ENCODE peak calls at places on chromosome 13, in seven cellular contexts. S is MM.1S, Z is right cardiac atrium, I is thoracic aorta, K is AG09309, N is lower lobe of right lung, W is endodermal cell. T is an unnamed sample.

GRCh38 chr13:23715762-23716235 is 145.6 kb downstream of the TNFRSF19 start:
- DNase-seq in S (no peak), K (no peak), N (no peak), I (no peak), Z (peak), W (peak), T (peak)

GRCh38 chr13:90792335-90792734 is 555.2 kb upstream of the MIR17HG start:
- DNase-seq in W (no peak), S (no peak), K (no peak), N (no peak), I (no peak), Z (no peak), T (no peak)

GRCh38 chr13:97567510-97568243 is 133.7 kb downstream of the RAP2A start:
- DNase-seq in S (no peak), N (peak), W (peak), K (no peak), I (no peak), Z (peak), T (no peak)

GRCh38 chr13:79901336-79901735 is 420.4 kb downstream of the NDFIP2 start:
- DNase-seq in W (no peak), Z (no peak), I (no peak), S (no peak), K (no peak), N (no peak), T (no peak)

GRCh38 chr13:84662503-84662902 is 780.2 kb upstream of the SLITRK1 start:
- DNase-seq in N (no peak), K (no peak), W (no peak), S (no peak), Z (no peak), I (no peak), T (no peak)

GRCh38 chr13:75339635-75340374 is 142.2 kb downstream of the TBC1D4 start:
- DNase-seq in K (no peak), Z (no peak), S (no peak), I (no peak), N (no peak), W (no peak), T (no peak)

GRCh38 chr13:83150616-83151307 is 731.5 kb downstream of the SLITRK1 start:
- DNase-seq in I (no peak), N (no peak), W (no peak), S (no peak), K (no peak), Z (no peak), T (no peak)

GRCh38 chr13:43293008-43293407 is 269.6 kb downstream of the DNAJC15 start:
- DNase-seq in N (no peak), S (no peak), Z (no peak), I (no peak), W (no peak), K (no peak), T (no peak)

GRCh38 chr13:73810647-73811046 is 323.6 kb downstream of the KLF12 start:
- DNase-seq in K (no peak), Z (no peak), W (no peak), N (no peak), S (no peak), I (no peak), T (no peak)

GRCh38 chr13:76971215-76971614 is 20.7 kb upstream of the CLN5 start:
- DNase-seq in I (no peak), S (no peak), W (no peak), N (no peak), Z (no peak), K (no peak), T (no peak)

GRCh38 chr13:66492479-66492878 is 737.7 kb downstream of the PCDH9 start:
- DNase-seq in Z (no peak), S (peak), K (no peak), N (no peak), I (no peak), W (peak), T (no peak)

GRCh38 chr13:21691500-21691899 is 20.6 kb downstream of the FGF9 start:
- DNase-seq in K (no peak), I (no peak), N (no peak), S (no peak), Z (no peak), W (no peak), T (no peak)

GRCh38 chr13:45119469-45119989 is 781 bp upstream of the GTF2F2 start:
- DNase-seq in I (no peak), S (peak), K (no peak), N (no peak), W (peak), Z (no peak), T (peak)

GRCh38 chr13:97786510-97786909 is 167.0 kb upstream of the IPO5 start:
- DNase-seq in K (no peak), W (no peak), I (no peak), N (no peak), Z (no peak), S (no peak), T (no peak)

GRCh38 chr13:105541565-105541964 is 993.9 kb downstream of the EFNB2 start:
- DNase-seq in I (no peak), K (no peak), N (no peak), Z (no peak), S (no peak), W (no peak), T (no peak)

GRCh38 chr13:105538346-105538745 is 997.1 kb downstream of the EFNB2 start:
- DNase-seq in S (no peak), Z (no peak), N (no peak), W (no peak), I (no peak), K (no peak), T (no peak)

GRCh38 chr13:105537113-105537512 is 998.3 kb downstream of the EFNB2 start:
- DNase-seq in N (no peak), Z (no peak), I (no peak), K (no peak), W (no peak), S (no peak), T (no peak)
- H3K4me3 ChIP-seq in N (no peak), Z (no peak), I (no peak), K (no peak), W (no peak), S (no peak), T (no peak)

GRCh38 chr13:35848316-35848715 is 282.9 kb downstream of the DCLK1 start:
- DNase-seq in Z (no peak), N (no peak), S (no peak), I (no peak), K (no peak), W (no peak), T (no peak)
- H3K4me3 ChIP-seq in Z (no peak), N (no peak), S (no peak), I (no peak), K (no peak), W (no peak), T (no peak)

DNA sequence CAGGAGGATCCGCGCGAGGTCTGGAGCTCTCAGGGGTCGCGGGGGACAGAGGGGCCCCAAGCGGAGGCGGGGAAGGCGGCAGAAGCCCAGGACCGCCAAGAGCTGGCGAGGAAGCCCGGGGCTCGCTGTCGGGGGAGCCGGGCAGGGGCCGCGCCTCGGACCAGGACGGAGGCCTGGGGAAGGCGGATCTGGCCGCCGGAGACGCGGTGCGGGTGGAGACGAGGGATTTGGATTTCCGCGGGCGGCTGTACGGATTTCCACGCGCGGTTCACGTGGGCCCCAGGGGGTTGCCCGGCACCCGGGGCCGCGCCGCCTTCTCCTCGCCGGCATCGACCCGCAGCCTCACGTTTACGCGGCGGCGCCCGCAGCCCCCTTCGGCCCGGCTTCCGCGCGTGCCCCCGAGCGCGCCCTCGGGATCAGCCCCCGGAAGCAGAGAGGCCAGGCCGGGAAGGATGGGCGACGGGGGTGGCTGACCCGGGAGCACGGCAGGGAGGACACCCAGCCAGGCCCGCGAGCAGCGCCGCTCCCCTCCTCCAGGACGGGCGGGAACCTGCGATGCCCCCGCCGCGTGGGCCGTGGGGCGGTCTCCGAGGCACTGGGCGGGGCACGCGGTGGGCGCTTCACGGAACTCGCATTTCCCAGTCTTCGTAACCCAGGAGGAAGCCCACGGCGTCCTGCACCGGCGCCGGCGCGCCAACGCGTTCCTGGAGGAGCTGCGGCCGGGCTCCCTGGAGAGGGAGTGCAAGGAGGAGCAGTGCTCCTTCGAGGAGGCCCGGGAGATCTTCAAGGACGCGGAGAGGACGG is 4.7 kb downstream of the F7 start:
- DNase-seq in Z (peak), N (peak), W (peak), S (no peak), K (no peak), I (no peak), T (no peak)
- H3K4me3 ChIP-seq in Z (peak), N (peak), W (peak), S (no peak), K (no peak), I (peak), T (no peak)

GRCh38 chr13:99894835-99895427 is 76.6 kb downstream of the ZIC5 start:
- DNase-seq in Z (no peak), N (no peak), I (no peak), K (no peak), S (no peak), W (peak), T (no peak)
- H3K4me3 ChIP-seq in Z (peak), N (peak), I (peak), K (no peak), S (peak), W (peak), T (no peak)

DNA sequence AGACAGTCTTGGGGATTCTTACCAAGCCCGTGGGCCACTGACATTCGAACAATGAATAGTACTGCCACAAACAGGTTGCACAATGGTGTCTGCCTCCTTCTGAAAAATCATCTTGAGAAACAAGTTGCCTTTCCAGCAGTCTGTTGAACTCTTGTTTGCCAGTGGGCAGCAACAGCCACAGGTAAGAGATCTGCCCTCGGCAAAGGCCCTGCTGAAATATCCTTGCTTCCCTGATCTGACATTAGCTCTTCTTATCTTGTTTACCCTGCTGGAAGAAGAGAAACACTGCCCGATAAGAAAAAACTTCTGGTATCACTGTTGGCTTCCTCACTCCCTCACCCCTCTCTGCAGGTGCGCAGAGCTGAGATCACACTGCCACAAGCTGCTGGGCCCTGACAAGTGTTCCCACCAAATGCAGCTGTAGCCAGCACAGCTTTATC is 2.0 kb downstream of the DOCK9 start:
- DNase-seq in K (no peak), S (no peak), Z (no peak), I (no peak), N (no peak), W (peak), T (peak)
- H3K4me3 ChIP-seq in K (no peak), S (no peak), Z (peak), I (peak), N (peak), W (peak), T (no peak)

DNA sequence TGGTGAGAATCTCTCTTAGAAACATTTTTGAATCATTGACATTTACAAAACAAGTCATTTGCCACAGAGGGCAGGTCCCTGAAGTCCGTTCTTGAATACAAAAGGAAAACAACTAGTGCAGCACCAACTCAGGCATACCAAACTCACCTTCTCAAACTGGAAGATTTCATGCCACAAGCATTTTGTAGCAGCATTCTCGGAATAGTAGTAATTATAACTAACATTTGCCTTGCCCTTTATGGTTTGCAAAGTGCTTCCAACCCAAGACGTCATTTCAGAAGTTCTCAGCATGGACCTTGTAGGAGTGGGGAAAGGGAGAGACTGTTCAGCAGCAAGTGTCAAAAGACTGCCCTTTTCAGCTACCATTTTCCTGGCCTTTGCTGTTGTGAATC is 344.6 kb downstream of the RFC3 start:
- DNase-seq in K (peak), S (no peak), Z (no peak), W (no peak), N (no peak), I (no peak), T (no peak)
- H3K4me3 ChIP-seq in K (no peak), S (no peak), Z (peak), W (no peak), N (no peak), I (peak), T (no peak)

DNA sequence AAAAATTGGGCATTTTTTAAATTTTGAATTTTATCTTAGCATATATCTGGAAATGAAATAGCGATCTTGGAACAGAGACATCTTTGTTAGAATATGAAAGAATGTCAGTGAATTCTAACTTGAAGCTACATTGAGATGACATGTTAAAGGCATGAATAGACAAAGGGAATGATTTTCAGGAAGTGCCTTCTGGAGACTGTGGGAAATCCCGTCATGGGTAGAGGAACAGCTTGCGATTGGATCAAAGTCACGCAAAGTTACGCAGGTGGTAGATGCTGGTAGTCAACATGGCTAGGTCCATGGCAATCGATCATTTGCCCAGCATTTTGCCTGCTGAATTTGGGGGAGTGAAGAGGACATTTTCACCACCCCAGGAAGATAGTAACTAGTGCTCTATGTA is 43.5 kb downstream of the LRCH1 start:
- DNase-seq in Z (no peak), N (no peak), W (no peak), S (no peak), K (no peak), I (no peak), T (no peak)
- H3K4me3 ChIP-seq in Z (no peak), N (no peak), W (no peak), S (no peak), K (no peak), I (no peak), T (no peak)

GRCh38 chr13:105991131-105991530 is 544.3 kb downstream of the EFNB2 start:
- DNase-seq in Z (no peak), I (no peak), K (no peak), N (no peak), W (no peak), S (no peak), T (no peak)
- H3K4me3 ChIP-seq in Z (no peak), I (no peak), K (no peak), N (no peak), W (no peak), S (no peak), T (no peak)

GRCh38 chr13:46297338-46297737 is 85.6 kb downstream of the LRRC63 start:
- DNase-seq in I (no peak), K (no peak), Z (no peak), N (no peak), W (no peak), S (no peak), T (peak)

GRCh38 chr13:46296465-46296822 is 84.7 kb downstream of the LRRC63 start:
- DNase-seq in S (no peak), K (no peak), I (no peak), Z (no peak), N (no peak), W (no peak), T (no peak)

GRCh38 chr13:46296920-46297319 is 85.2 kb downstream of the LRRC63 start:
- DNase-seq in S (no peak), I (no peak), K (peak), W (no peak), N (no peak), Z (peak), T (no peak)

GRCh38 chr13:46295531-46296464 is 84.1 kb downstream of the LRRC63 start:
- DNase-seq in I (no peak), K (peak), W (no peak), Z (peak), S (no peak), N (peak), T (peak)
- H3K4me3 ChIP-seq in I (no peak), K (no peak), W (no peak), Z (no peak), S (no peak), N (no peak), T (peak)